ENCODE peak calls at places on chromosomes 5 and 9, in nine cellular contexts. S is WERI-Rb-1, X is lung, O is pancreas, G is breast epithelium, D is fibroblast of mammary gland, V is GM12865, C is GM13976, J is tibial artery. F is an unnamed sample.
A peak's percentile ranks its signal among the peaks of the same experiment; 100 is the strongest.

GRCh38 chr9:132644251-132644650 is 25.5 kb downstream of the DDX31 start:
- DNase-seq in D (no peak), S (peak; percentile 37), V (peak; percentile 18), C (no peak), X (no peak), G (no peak), O (no peak), J (no peak), F (peak; percentile 22)

GRCh38 chr5:142281012-142281374 is 43.8 kb downstream of the SPRY4 start:
- DNase-seq in O (no peak), C (no peak), S (no peak), J (no peak), V (no peak), G (no peak), D (no peak), X (no peak), F (no peak)

GRCh38 chr9:95125652-95126051 is 191.9 kb downstream of the FANCC start:
- DNase-seq in S (no peak), X (no peak), O (no peak), G (no peak), V (no peak), D (no peak), J (no peak), C (no peak), F (no peak)

GRCh38 chr9:37002036-37002412 is 32.0 kb downstream of the PAX5 start:
- DNase-seq in D (no peak), G (no peak), X (no peak), S (no peak), O (no peak), C (no peak), J (no peak), V (no peak), F (no peak)

GRCh38 chr5:42872865-42873264 is 61.2 kb upstream of the SELENOP start:
- DNase-seq in S (no peak), O (no peak), X (no peak), V (no peak), D (no peak), J (no peak), C (no peak), G (no peak), F (no peak)

GRCh38 chr9:121781701-121782464 is 130.4 kb downstream of the DAB2IP start:
- DNase-seq in V (no peak), G (no peak), S (peak; percentile 7), O (no peak), J (no peak), X (no peak), C (no peak), D (no peak), F (no peak)

GRCh38 chr5:139126711-139127111 is 71.5 kb downstream of the SIL1 start:
- DNase-seq in C (no peak), G (no peak), X (no peak), V (no peak), D (no peak), O (no peak), S (no peak), J (no peak), F (no peak)

GRCh38 chr5:72066658-72067057 is 40.6 kb upstream of the MAP1B start:
- DNase-seq in X (no peak), C (no peak), D (peak; percentile 78), G (no peak), O (no peak), V (no peak), J (no peak), S (no peak), F (no peak)

GRCh38 chr9:98854206-98854756 is 46.8 kb downstream of the GALNT12 start:
- DNase-seq in G (no peak), S (no peak), J (no peak), X (no peak), O (no peak), D (peak; percentile 97), C (no peak), V (no peak), F (no peak)

GRCh38 chr9:117718085-117718484 is 13.9 kb downstream of the TLR4 start:
- DNase-seq in C (peak; percentile 4), X (no peak), G (no peak), J (no peak), O (no peak), S (no peak), D (peak; percentile 50), V (peak; percentile 73), F (peak; percentile 24)

GRCh38 chr5:37740331-37741066 is 99.3 kb downstream of the GDNF start:
- DNase-seq in C (no peak), S (no peak), V (no peak), O (no peak), J (no peak), G (no peak), X (no peak), D (peak; percentile 33), F (no peak)

DNA sequence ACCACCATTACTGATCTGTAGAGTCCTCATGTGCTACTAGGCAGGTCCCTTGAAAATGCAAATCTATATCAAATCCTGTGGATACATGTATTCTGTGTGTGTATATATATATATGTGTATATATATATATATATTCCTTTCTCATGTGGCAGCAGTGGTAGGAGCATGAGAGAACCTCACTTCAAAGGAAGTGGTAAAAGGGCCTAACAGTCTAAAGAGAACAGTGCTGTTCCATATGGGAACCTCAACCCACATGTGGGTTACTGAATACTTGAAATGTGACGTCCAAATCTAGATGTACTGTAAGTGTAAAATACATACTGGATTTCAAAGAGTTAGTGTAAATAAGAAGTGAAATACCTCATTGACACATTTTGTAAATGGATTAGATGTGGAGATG is 5.4 kb downstream of the SLC46A2 start:
- DNase-seq in V (no peak), S (no peak), D (no peak), X (no peak), C (no peak), G (no peak), O (no peak), J (no peak), F (no peak)
- TF ChIP-seq CTCF in V (no peak), S (no peak), D (no peak), X (no peak), C (no peak), G (no peak), O (no peak), J (no peak), F (no peak)

DNA sequence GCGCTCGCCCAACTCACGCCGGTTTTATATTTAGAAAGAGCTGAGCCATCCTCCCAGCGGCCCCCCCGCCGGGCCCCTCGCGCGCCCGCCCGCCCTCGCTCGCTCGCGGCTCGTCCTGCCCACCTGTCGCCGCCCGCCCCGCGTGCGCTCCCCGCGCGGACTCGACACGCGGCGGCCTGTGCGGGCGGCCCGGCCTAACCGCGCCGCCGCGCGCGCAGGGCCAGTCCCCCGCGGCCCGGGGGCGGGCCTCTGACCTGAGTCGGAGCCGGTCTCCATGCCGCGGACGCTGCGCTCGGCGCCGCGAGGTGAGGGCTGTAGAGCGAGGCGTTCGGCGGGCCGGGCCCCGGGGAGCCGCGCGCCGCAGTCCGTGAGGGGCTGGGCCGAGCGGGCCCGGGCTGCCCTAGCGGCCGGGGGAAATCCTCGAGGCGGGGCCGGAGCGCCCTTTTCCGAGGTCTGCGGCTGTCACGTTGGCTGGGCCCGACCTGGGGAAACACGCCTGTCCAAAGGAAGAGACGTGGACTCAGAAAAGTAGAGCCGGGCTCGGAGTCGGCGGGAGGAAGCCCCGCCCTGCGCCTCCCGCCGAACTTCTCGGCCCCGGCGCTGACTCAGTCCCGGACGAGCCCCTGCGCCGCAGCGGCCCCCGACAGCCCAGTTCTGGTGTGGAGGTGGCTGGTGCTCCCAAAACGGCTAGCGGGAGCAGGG is at the start of gene ECPAS:
- DNase-seq in V (peak; percentile 90), G (peak; percentile 57), O (peak; percentile 78), X (peak; percentile 80), D (peak; percentile 76), S (peak; percentile 90), J (peak; percentile 86), C (peak; percentile 92), F (peak; percentile 89)
- TF ChIP-seq CTCF in V (no peak), G (no peak), O (no peak), X (no peak), D (no peak), S (no peak), J (peak; percentile 2), C (no peak), F (no peak)

DNA sequence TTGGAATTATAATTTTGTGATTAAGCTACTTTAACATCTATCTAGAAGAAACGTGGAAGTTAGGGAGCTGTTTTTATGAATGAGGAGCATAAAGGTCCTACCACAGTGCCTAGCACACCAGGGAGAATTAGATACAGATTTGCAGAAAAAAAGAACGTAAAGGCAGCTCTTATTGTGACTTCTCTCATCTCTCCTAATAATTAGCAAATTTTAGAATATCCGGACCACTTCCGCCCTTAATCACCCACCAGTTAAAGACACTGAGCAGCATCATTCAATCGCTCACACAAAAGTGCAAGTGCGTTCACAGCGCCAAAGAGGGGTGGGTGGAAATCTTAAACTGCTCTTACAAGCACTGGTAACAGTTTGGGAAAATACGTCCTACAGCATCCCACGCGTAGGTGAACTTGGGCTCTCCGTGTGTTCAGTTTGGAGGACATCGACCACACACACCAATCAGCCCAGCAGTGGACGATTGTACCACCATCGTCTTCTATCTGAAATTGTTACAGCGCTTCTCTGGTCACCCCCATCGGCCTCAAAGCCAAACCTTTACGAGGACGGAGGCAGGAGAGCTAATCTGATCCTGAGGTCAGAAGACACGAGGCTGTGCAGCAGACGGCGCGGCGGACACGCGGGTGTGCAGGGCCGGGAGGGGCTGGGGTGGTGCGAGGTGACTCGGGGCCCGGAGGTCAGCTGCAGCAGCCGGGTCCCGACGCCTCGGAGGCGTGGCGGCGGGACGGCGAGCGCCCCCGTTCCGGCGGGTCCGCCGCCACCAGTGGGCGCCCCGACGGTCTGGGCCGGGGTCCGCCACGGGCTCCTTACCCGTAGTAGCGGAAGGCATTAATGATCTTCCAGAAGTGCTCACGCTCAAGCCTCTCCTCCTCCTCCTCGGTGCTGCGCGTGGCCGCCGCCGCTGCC is 646 bp downstream of the CARNMT1 start:
- DNase-seq in J (peak; percentile 76), S (peak; percentile 91), X (peak; percentile 68), V (peak; percentile 78), D (peak; percentile 48), O (peak; percentile 79), G (peak; percentile 39), C (peak; percentile 77), F (peak; percentile 68)
- TF ChIP-seq CTCF in J (no peak), S (peak; percentile 33), X (no peak), V (peak; percentile 12), D (no peak), O (no peak), G (no peak), C (peak; percentile 26), F (no peak)

DNA sequence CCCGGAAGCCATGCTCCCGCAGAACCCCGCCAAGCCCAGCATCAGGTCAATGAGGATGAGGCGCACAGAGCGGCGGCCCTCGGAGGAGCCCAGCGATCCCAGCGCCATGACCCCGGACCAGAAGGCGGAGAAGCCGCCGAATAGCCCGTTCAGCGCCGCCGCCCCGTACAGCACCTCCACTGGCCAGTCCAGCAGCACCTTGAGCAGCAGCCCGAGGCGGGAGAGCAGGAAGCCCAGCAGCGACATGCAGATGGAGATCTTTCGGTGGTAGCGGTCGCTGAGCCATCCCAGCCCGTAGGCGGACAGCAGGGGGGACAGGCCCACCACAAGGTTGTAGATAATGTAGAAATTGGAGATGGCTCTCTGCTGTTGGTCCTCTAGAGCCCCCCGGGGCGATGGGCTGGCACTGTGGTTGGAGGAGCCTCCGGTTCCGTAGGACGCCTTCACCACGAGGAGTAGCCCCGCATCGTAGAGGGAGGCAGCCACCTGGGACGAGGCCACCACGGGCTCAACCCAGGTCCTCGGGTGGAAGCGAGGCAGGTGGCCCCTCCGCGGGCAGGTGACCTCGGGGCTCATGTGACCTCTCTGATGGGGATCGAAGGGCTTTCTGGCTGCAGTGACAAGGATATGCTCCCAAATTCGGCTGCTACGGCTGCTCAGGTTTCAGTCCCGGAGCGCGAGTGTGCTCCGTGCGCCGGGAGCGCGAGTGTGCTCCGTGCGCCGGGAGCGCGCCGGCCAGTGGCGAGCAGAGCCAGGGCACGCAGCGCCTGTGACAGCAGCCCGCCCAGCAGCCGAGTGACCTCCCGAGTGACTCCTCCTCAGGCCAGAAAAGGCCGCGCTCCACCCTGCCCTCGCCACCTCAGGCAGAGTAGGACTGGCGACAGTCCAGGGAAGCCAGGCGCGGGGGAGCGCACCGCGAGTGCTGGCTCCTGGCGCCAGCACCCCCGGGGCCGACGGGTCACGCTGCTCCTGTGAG is at the start of gene SLC46A2:
- DNase-seq in X (peak; percentile 65), J (no peak), D (no peak), S (no peak), C (no peak), O (peak; percentile 20), G (no peak), V (no peak), F (no peak)
- TF ChIP-seq CTCF in X (no peak), J (no peak), D (no peak), S (no peak), C (no peak), O (no peak), G (no peak), V (no peak), F (no peak)